ENCODE peak calls at places on chromosomes 4 and X, in ten cellular contexts. V, K, H, J, T, W, O, D, L and F are unnamed samples.

GRCh38 chr4:68368566-68369473 is 18.9 kb upstream of the YTHDC1 start:
- DNase-seq in V (no peak), K (no peak), H (no peak), J (no peak), T (peak; percentile 16), W (no peak), O (no peak), D (peak; percentile 80), L (no peak), F (no peak)

GRCh38 chrX:43002526-43003203 is 224.7 kb upstream of the PPP1R2C start:
- DNase-seq in V (no peak), K (no peak), H (no peak), J (no peak), T (no peak), W (peak; percentile 74), O (no peak), D (no peak), L (no peak), F (no peak)

GRCh38 chr4:165872443-165873297 is at the start of gene TLL1:
- DNase-seq in V (peak; percentile 42), K (peak; percentile 48), H (no peak), J (no peak), T (peak; percentile 5), W (no peak), O (no peak), D (peak; percentile 31), L (no peak), F (peak; percentile 65)

GRCh38 chr4:86924805-86925204 is 10.0 kb upstream of the AFF1 start:
- DNase-seq in V (no peak), K (no peak), H (no peak), J (no peak), T (no peak), W (no peak), O (no peak), D (peak; percentile 69), L (no peak), F (no peak)

GRCh38 chrX:41333744-41333993 is 293 bp upstream of the DDX3X start:
- DNase-seq in V (peak; percentile 73), K (no peak), H (peak; percentile 28), J (no peak), T (peak; percentile 64), W (peak; percentile 92), O (no peak), D (peak; percentile 83), L (peak; percentile 5), F (no peak)

GRCh38 chrX:105126201-105126600 is 94.3 kb downstream of the TEX13A start:
- DNase-seq in V (no peak), K (no peak), H (no peak), J (no peak), T (no peak), W (no peak), O (no peak), D (no peak), L (no peak), F (no peak)

GRCh38 chr4:79831701-79832514 is 241.1 kb downstream of the ANTXR2 start:
- DNase-seq in V (no peak), K (no peak), H (no peak), J (no peak), T (no peak), W (no peak), O (no peak), D (peak; percentile 21), L (no peak), F (no peak)

GRCh38 chrX:68018248-68019203 is 414.8 kb downstream of the OPHN1 start:
- DNase-seq in V (peak; percentile 29), K (no peak), H (no peak), J (peak; percentile 61), T (no peak), W (no peak), O (no peak), D (peak; percentile 7), L (no peak), F (peak; percentile 50)

GRCh38 chrX:113741744-113742143 is 842.1 kb upstream of the HTR2C start:
- DNase-seq in V (peak; percentile 50), K (no peak), H (no peak), J (no peak), T (no peak), W (peak; percentile 17), O (no peak), D (peak; percentile 29), L (no peak), F (peak; percentile 23)

GRCh38 chr4:6963139-6963611 is 53.5 kb downstream of the TBC1D14 start:
- DNase-seq in V (no peak), K (no peak), H (no peak), J (no peak), T (no peak), W (no peak), O (no peak), D (peak; percentile 23), L (no peak), F (no peak)

GRCh38 chr4:98997176-98997575 is 1.7 kb downstream of the METAP1 start:
- DNase-seq in V (peak; percentile 21), K (no peak), H (no peak), J (no peak), T (no peak), W (no peak), O (no peak), D (no peak), L (no peak), F (no peak)
- H3K4me3 ChIP-seq in V (peak overlapping the region; percentile 94), K (no peak overlapping the region), H (no peak overlapping the region), J (no peak overlapping the region), T (peak overlapping the region; percentile 91), W (no peak overlapping the region), O (no peak overlapping the region), D (no peak overlapping the region), L (peak overlapping the region; percentile 75), F (peak overlapping the region; percentile 95)

GRCh38 chrX:132481449-132481848 is 7.4 kb downstream of the MBNL3 start:
- DNase-seq in V (no peak), K (no peak), H (no peak), J (no peak), T (no peak), W (no peak), O (no peak), D (no peak), L (no peak), F (no peak)

GRCh38 chrX:132482632-132483031 is 6.2 kb downstream of the MBNL3 start:
- DNase-seq in V (no peak), K (no peak), H (no peak), J (peak; percentile 63), T (no peak), W (no peak), O (no peak), D (no peak), L (no peak), F (no peak)

GRCh38 chrX:132483951-132484350 is 4.9 kb downstream of the MBNL3 start:
- DNase-seq in V (no peak), K (no peak), H (no peak), J (no peak), T (no peak), W (no peak), O (no peak), D (no peak), L (no peak), F (peak; percentile 16)

GRCh38 chrX:132483523-132483922 is 5.3 kb downstream of the MBNL3 start:
- DNase-seq in V (no peak), K (no peak), H (no peak), J (no peak), T (no peak), W (no peak), O (no peak), D (no peak), L (no peak), F (no peak)

GRCh38 chrX:132480581-132481203 is 8.1 kb downstream of the MBNL3 start:
- DNase-seq in V (peak; percentile 22), K (no peak), H (no peak), J (peak; percentile 73), T (no peak), W (peak; percentile 85), O (peak; percentile 50), D (peak; percentile 17), L (no peak), F (peak; percentile 27)
- H3K4me3 ChIP-seq in V (no peak overlapping the region), K (peak overlapping the region; percentile 30), H (no peak overlapping the region), J (peak overlapping the region; percentile 2), T (no peak overlapping the region), W (peak overlapping the region; percentile 66), O (peak overlapping the region; percentile 43), D (peak overlapping the region; percentile 40), L (peak overlapping the region; percentile 64), F (no peak overlapping the region)

GRCh38 chr4:168478868-168479267 is 1.4 kb downstream of the DDX60L start:
- DNase-seq in V (no peak), K (no peak), H (no peak), J (no peak), T (no peak), W (no peak), O (no peak), D (no peak), L (no peak), F (no peak)

GRCh38 chr4:168475745-168476144 is 4.5 kb downstream of the DDX60L start:
- DNase-seq in V (peak; percentile 42), K (no peak), H (no peak), J (no peak), T (no peak), W (no peak), O (no peak), D (peak; percentile 24), L (no peak), F (no peak)

GRCh38 chr4:168472920-168473319 is 7.4 kb downstream of the DDX60L start:
- DNase-seq in V (no peak), K (no peak), H (no peak), J (no peak), T (no peak), W (no peak), O (no peak), D (no peak), L (no peak), F (no peak)

GRCh38 chr4:168474660-168475320 is 5.5 kb downstream of the DDX60L start:
- DNase-seq in V (no peak), K (no peak), H (no peak), J (no peak), T (no peak), W (no peak), O (no peak), D (no peak), L (no peak), F (no peak)
- H3K4me3 ChIP-seq in V (no peak overlapping the region), K (no peak overlapping the region), H (no peak overlapping the region), J (no peak overlapping the region), T (no peak overlapping the region), W (no peak overlapping the region), O (no peak overlapping the region), D (no peak overlapping the region), L (no peak overlapping the region), F (no peak overlapping the region)

GRCh38 chr4:173526034-173526482 is 4.0 kb downstream of the HAND2 start:
- DNase-seq in V (peak; percentile 52), K (no peak), H (no peak), J (no peak), T (no peak), W (no peak), O (no peak), D (no peak), L (no peak), F (no peak)

GRCh38 chr4:173528378-173529321 is 1.4 kb downstream of the HAND2 start:
- DNase-seq in V (peak; percentile 59), K (no peak), H (no peak), J (no peak), T (no peak), W (no peak), O (no peak), D (no peak), L (no peak), F (no peak)

GRCh38 chr4:173525118-173526033 is 4.7 kb downstream of the HAND2 start:
- DNase-seq in V (peak; percentile 59), K (no peak), H (no peak), J (no peak), T (no peak), W (no peak), O (no peak), D (no peak), L (no peak), F (no peak)

GRCh38 chr4:173526724-173527102 is 3.3 kb downstream of the HAND2 start:
- DNase-seq in V (peak; percentile 24), K (no peak), H (no peak), J (no peak), T (no peak), W (no peak), O (no peak), D (no peak), L (no peak), F (no peak)

GRCh38 chr4:173527103-173527876 is 2.7 kb downstream of the HAND2 start:
- DNase-seq in V (peak; percentile 55), K (no peak), H (no peak), J (no peak), T (no peak), W (no peak), O (no peak), D (no peak), L (no peak), F (no peak)
- H3K4me3 ChIP-seq in V (peak overlapping the region; percentile 96), K (no peak overlapping the region), H (no peak overlapping the region), J (peak overlapping the region; percentile 33), T (no peak overlapping the region), W (no peak overlapping the region), O (no peak overlapping the region), D (no peak overlapping the region), L (peak overlapping the region; percentile 76), F (peak overlapping the region; percentile 68)